ENCODE peak calls at places on chromosome 9, in seven cellular contexts. One of them, this sample, is unnamed.

GRCh38 chr9:110246214-110246613 is 10.1 kb downstream of the TXN start:
- DNase-seq in SHP77: no peak
- DNase-seq in NT2/D1: no peak
- DNase-seq in CD4-positive, CD25-positive, alpha-beta regulatory T cell: no peak
- DNase-seq in ACHN: no peak
- DNase-seq in kidney tubule cell: no peak
- DNase-seq in dermis microvascular lymphatic vessel endothelial cell: no peak
- DNase-seq in this sample: no peak

GRCh38 chr9:89522261-89522978 is 24.5 kb upstream of the SEMA4D start:
- DNase-seq in NT2/D1: no peak
- DNase-seq in ACHN: peak; percentile 12
- DNase-seq in dermis microvascular lymphatic vessel endothelial cell: no peak
- DNase-seq in CD4-positive, CD25-positive, alpha-beta regulatory T cell: peak; percentile 95
- DNase-seq in SHP77: no peak
- DNase-seq in kidney tubule cell: peak; percentile 78
- DNase-seq in this sample: peak; percentile 90

GRCh38 chr9:132591244-132591643 is 8.8 kb downstream of the BARHL1 start:
- DNase-seq in SHP77: no peak
- DNase-seq in NT2/D1: peak; percentile 70
- DNase-seq in CD4-positive, CD25-positive, alpha-beta regulatory T cell: no peak
- DNase-seq in dermis microvascular lymphatic vessel endothelial cell: no peak
- DNase-seq in ACHN: no peak
- DNase-seq in kidney tubule cell: no peak
- DNase-seq in this sample: no peak

GRCh38 chr9:26656003-26656940 is 236.3 kb downstream of the CAAP1 start:
- DNase-seq in ACHN: peak; percentile 32
- DNase-seq in dermis microvascular lymphatic vessel endothelial cell: no peak
- DNase-seq in kidney tubule cell: peak; percentile 23
- DNase-seq in SHP77: peak; percentile 26
- DNase-seq in CD4-positive, CD25-positive, alpha-beta regulatory T cell: no peak
- DNase-seq in NT2/D1: peak; percentile 44
- DNase-seq in this sample: no peak

GRCh38 chr9:123445116-123445515 is 89.1 kb downstream of the CRB2 start:
- DNase-seq in NT2/D1: no peak
- DNase-seq in ACHN: no peak
- DNase-seq in kidney tubule cell: no peak
- DNase-seq in dermis microvascular lymphatic vessel endothelial cell: no peak
- DNase-seq in SHP77: no peak
- DNase-seq in CD4-positive, CD25-positive, alpha-beta regulatory T cell: no peak
- DNase-seq in this sample: no peak

GRCh38 chr9:136578620-136578914 is 32.7 kb upstream of the NOTCH1 start:
- DNase-seq in dermis microvascular lymphatic vessel endothelial cell: no peak
- DNase-seq in ACHN: no peak
- DNase-seq in NT2/D1: no peak
- DNase-seq in kidney tubule cell: no peak
- DNase-seq in SHP77: no peak
- DNase-seq in CD4-positive, CD25-positive, alpha-beta regulatory T cell: no peak
- DNase-seq in this sample: no peak

GRCh38 chr9:87499455-87500015 is 1.9 kb downstream of the DAPK1 start:
- DNase-seq in dermis microvascular lymphatic vessel endothelial cell: no peak
- DNase-seq in CD4-positive, CD25-positive, alpha-beta regulatory T cell: no peak
- DNase-seq in kidney tubule cell: no peak
- DNase-seq in ACHN: no peak
- DNase-seq in NT2/D1: no peak
- DNase-seq in SHP77: no peak
- DNase-seq in this sample: no peak

GRCh38 chr9:21153688-21154608 is 12.3 kb upstream of the IFNW1 start:
- DNase-seq in ACHN: no peak
- DNase-seq in dermis microvascular lymphatic vessel endothelial cell: peak; percentile 4
- DNase-seq in kidney tubule cell: peak; percentile 49
- DNase-seq in NT2/D1: peak; percentile 22
- DNase-seq in SHP77: no peak
- DNase-seq in CD4-positive, CD25-positive, alpha-beta regulatory T cell: peak; percentile 47
- DNase-seq in this sample: peak; percentile 2

GRCh38 chr9:114900937-114901802 is 29.2 kb downstream of the TNFSF8 start:
- DNase-seq in NT2/D1: no peak
- DNase-seq in kidney tubule cell: peak; percentile 55
- DNase-seq in SHP77: no peak
- DNase-seq in dermis microvascular lymphatic vessel endothelial cell: no peak
- DNase-seq in ACHN: no peak
- DNase-seq in CD4-positive, CD25-positive, alpha-beta regulatory T cell: no peak
- DNase-seq in this sample: no peak

GRCh38 chr9:10910779-10911178 is 298.0 kb upstream of the PTPRD start:
- DNase-seq in kidney tubule cell: no peak
- DNase-seq in SHP77: no peak
- DNase-seq in CD4-positive, CD25-positive, alpha-beta regulatory T cell: no peak
- DNase-seq in NT2/D1: no peak
- DNase-seq in dermis microvascular lymphatic vessel endothelial cell: no peak
- DNase-seq in ACHN: no peak
- DNase-seq in this sample: no peak

GRCh38 chr9:119185298-119185697 is 183.9 kb downstream of the BRINP1 start:
- DNase-seq in ACHN: no peak
- DNase-seq in SHP77: no peak
- DNase-seq in dermis microvascular lymphatic vessel endothelial cell: no peak
- DNase-seq in kidney tubule cell: no peak
- DNase-seq in CD4-positive, CD25-positive, alpha-beta regulatory T cell: no peak
- DNase-seq in NT2/D1: no peak
- DNase-seq in this sample: no peak

GRCh38 chr9:133421615-133422542 is at the start of gene ADAMTS13:
- DNase-seq in NT2/D1: no peak
- DNase-seq in SHP77: peak; percentile 19
- DNase-seq in CD4-positive, CD25-positive, alpha-beta regulatory T cell: peak; percentile 30
- DNase-seq in dermis microvascular lymphatic vessel endothelial cell: no peak
- DNase-seq in kidney tubule cell: peak; percentile 13
- DNase-seq in ACHN: peak; percentile 6
- DNase-seq in this sample: no peak

GRCh38 chr9:133427658-133428348 is 5.6 kb downstream of the ADAMTS13 start:
- DNase-seq in SHP77: no peak
- DNase-seq in dermis microvascular lymphatic vessel endothelial cell: no peak
- DNase-seq in kidney tubule cell: no peak
- DNase-seq in CD4-positive, CD25-positive, alpha-beta regulatory T cell: no peak
- DNase-seq in NT2/D1: no peak
- DNase-seq in ACHN: no peak
- DNase-seq in this sample: no peak

GRCh38 chr9:136799079-136799853 is 3.1 kb downstream of the CCDC183 start:
- DNase-seq in CD4-positive, CD25-positive, alpha-beta regulatory T cell: no peak
- DNase-seq in kidney tubule cell: peak; percentile 8
- DNase-seq in ACHN: no peak
- DNase-seq in NT2/D1: no peak
- DNase-seq in dermis microvascular lymphatic vessel endothelial cell: no peak
- DNase-seq in SHP77: peak; percentile 42
- DNase-seq in this sample: no peak

GRCh38 chr9:126853667-126854066 is 6.8 kb upstream of the ZBTB34 start:
- DNase-seq in kidney tubule cell: peak; percentile 76
- DNase-seq in NT2/D1: no peak
- DNase-seq in ACHN: no peak
- DNase-seq in dermis microvascular lymphatic vessel endothelial cell: no peak
- DNase-seq in CD4-positive, CD25-positive, alpha-beta regulatory T cell: no peak
- DNase-seq in SHP77: no peak
- DNase-seq in this sample: no peak

GRCh38 chr9:76451234-76451633 is 7.7 kb upstream of the GCNT1 start:
- DNase-seq in CD4-positive, CD25-positive, alpha-beta regulatory T cell: no peak
- DNase-seq in NT2/D1: no peak
- DNase-seq in dermis microvascular lymphatic vessel endothelial cell: no peak
- DNase-seq in SHP77: no peak
- DNase-seq in ACHN: peak; percentile 89
- DNase-seq in kidney tubule cell: peak; percentile 93
- DNase-seq in this sample: no peak

GRCh38 chr9:135516132-135516860 is 4.9 kb upstream of the LCN1 start:
- DNase-seq in dermis microvascular lymphatic vessel endothelial cell: peak; percentile 85
- DNase-seq in kidney tubule cell: peak; percentile 68
- DNase-seq in ACHN: no peak
- DNase-seq in CD4-positive, CD25-positive, alpha-beta regulatory T cell: no peak
- DNase-seq in SHP77: no peak
- DNase-seq in NT2/D1: no peak
- DNase-seq in this sample: no peak

GRCh38 chr9:15444141-15444540 is 21.5 kb downstream of the SNAPC3 start:
- DNase-seq in ACHN: no peak
- DNase-seq in dermis microvascular lymphatic vessel endothelial cell: no peak
- DNase-seq in kidney tubule cell: no peak
- DNase-seq in NT2/D1: no peak
- DNase-seq in SHP77: no peak
- DNase-seq in CD4-positive, CD25-positive, alpha-beta regulatory T cell: no peak
- DNase-seq in this sample: no peak

GRCh38 chr9:114518599-114519022 is 13.3 kb upstream of the WHRN start:
- DNase-seq in NT2/D1: no peak
- DNase-seq in SHP77: no peak
- DNase-seq in kidney tubule cell: no peak
- DNase-seq in CD4-positive, CD25-positive, alpha-beta regulatory T cell: peak; percentile 48
- DNase-seq in dermis microvascular lymphatic vessel endothelial cell: no peak
- DNase-seq in ACHN: no peak
- DNase-seq in this sample: no peak

This sample was measured in central memory CD4-positive, alpha-beta T cell.